ENCODE peak calls at places on chromosomes 6 and 20, in seven cellular contexts. U, G, Z, L, R, N and M are unnamed samples.

GRCh38 chr6:20583447-20583806 is 49.2 kb downstream of the CDKAL1 start:
- DNase-seq in U (no peak), Z (no peak), G (no peak), R (no peak), N (no peak), L (no peak), M (no peak)

GRCh38 chr20:39146394-39146793 is 184.2 kb downstream of the DHX35 start:
- DNase-seq in G (no peak), R (no peak), L (no peak), N (no peak), U (no peak), Z (no peak), M (no peak)

GRCh38 chr6:44067760-44068139 is 59.5 kb downstream of the MRPL14 start:
- DNase-seq in Z (no peak), R (no peak), G (no peak), N (no peak), L (peak; percentile 47), U (no peak), M (no peak)

GRCh38 chr6:94049001-94049400 is 629.6 kb upstream of the EPHA7 start:
- DNase-seq in R (no peak), L (no peak), Z (no peak), U (no peak), G (no peak), N (no peak), M (no peak)

GRCh38 chr20:64155258-64156135 is 8.8 kb upstream of the MYT1 start:
- DNase-seq in R (no peak), G (no peak), N (no peak), L (no peak), Z (no peak), U (no peak), M (no peak)

GRCh38 chr6:37485259-37485658 is 14.4 kb downstream of the CCDC167 start:
- DNase-seq in Z (no peak), G (no peak), L (no peak), U (no peak), R (no peak), N (no peak), M (no peak)

GRCh38 chr6:38814761-38815160 is 99.7 kb downstream of the DNAH8 start:
- DNase-seq in R (no peak), G (no peak), N (no peak), L (no peak), U (no peak), Z (no peak), M (no peak)

GRCh38 chr20:35506179-35506578 is 23.3 kb downstream of the C20orf173 start:
- DNase-seq in U (no peak), R (no peak), N (no peak), Z (no peak), G (no peak), L (no peak), M (no peak)

GRCh38 chr6:150377211-150377781 is 8.5 kb downstream of the IYD start:
- DNase-seq in Z (no peak), N (no peak), U (no peak), R (no peak), G (no peak), L (no peak), M (no peak)

GRCh38 chr20:23028377-23028776 is 6.7 kb upstream of the SSTR4 start:
- DNase-seq in G (no peak), U (no peak), N (no peak), L (no peak), R (no peak), Z (no peak), M (no peak)

GRCh38 chr20:23141016-23141415 is 54.9 kb upstream of the CD93 start:
- DNase-seq in L (no peak), Z (no peak), G (no peak), N (no peak), R (no peak), U (no peak), M (no peak)

GRCh38 chr6:35031611-35032529 is 109.3 kb downstream of the TCP11 start:
- DNase-seq in L (no peak), U (no peak), G (no peak), R (no peak), Z (no peak), N (no peak), M (no peak)

GRCh38 chr6:35044771-35045275 is 96.3 kb downstream of the TCP11 start:
- DNase-seq in Z (peak; percentile 44), L (no peak), R (no peak), N (peak; percentile 27), U (no peak), G (peak; percentile 28), M (no peak)

GRCh38 chr6:35955970-35956369 is 35.1 kb upstream of the SRPK1 start:
- DNase-seq in L (no peak), U (no peak), Z (no peak), R (no peak), N (no peak), G (no peak), M (no peak)

GRCh38 chr6:7953753-7954152 is 43.2 kb upstream of the TXNDC5 start:
- DNase-seq in L (no peak), Z (no peak), G (no peak), N (no peak), R (no peak), U (no peak), M (no peak)

GRCh38 chr6:106556368-106556960 is 72.8 kb downstream of the RTN4IP1 start:
- DNase-seq in N (no peak), L (peak; percentile 47), U (no peak), G (no peak), R (no peak), Z (no peak), M (no peak)

GRCh38 chr20:1896859-1897258 is 1.7 kb downstream of the SIRPA start:
- DNase-seq in L (no peak), R (no peak), N (no peak), Z (no peak), U (no peak), G (no peak), M (no peak)

GRCh38 chr20:1894951-1895673 is at the start of gene SIRPA:
- DNase-seq in G (peak; percentile 58), U (peak; percentile 55), Z (peak; percentile 78), R (peak; percentile 87), N (peak; percentile 49), L (peak; percentile 64), M (peak; percentile 57)

GRCh38 chr20:1893721-1894470 is 1.3 kb upstream of the SIRPA start:
- DNase-seq in G (no peak), N (no peak), U (no peak), Z (peak; percentile 68), L (no peak), R (no peak), M (no peak)

GRCh38 chr20:1895674-1896496 is 678 bp downstream of the SIRPA start:
- DNase-seq in U (no peak), R (no peak), Z (peak; percentile 32), G (no peak), N (no peak), L (no peak), M (no peak)

GRCh38 chr20:1894471-1894950 is 696 bp upstream of the SIRPA start:
- DNase-seq in N (peak; percentile 59), U (peak; percentile 62), Z (peak; percentile 45), L (peak; percentile 59), G (peak; percentile 59), R (peak; percentile 94), M (peak; percentile 60)
- TF ChIP-seq POLR2A in N (peak; percentile 8), U (no peak), Z (no peak), L (peak; percentile 41), G (no peak), R (no peak), M (no peak)

GRCh38 chr20:62303049-62303326 is 191 bp downstream of the ADRM1 start:
- DNase-seq in Z (no peak), L (no peak), R (no peak), N (no peak), U (no peak), G (no peak), M (no peak)

GRCh38 chr20:62301111-62301668 is 1.6 kb upstream of the ADRM1 start:
- DNase-seq in N (no peak), R (no peak), L (no peak), G (no peak), U (no peak), Z (peak; percentile 27), M (no peak)

GRCh38 chr20:62301773-62302340 is 940 bp upstream of the ADRM1 start:
- DNase-seq in R (peak; percentile 97), G (peak; percentile 87), L (peak; percentile 91), U (peak; percentile 93), Z (peak; percentile 92), N (peak; percentile 93), M (peak; percentile 78)

GRCh38 chr20:62303327-62304226 is 780 bp downstream of the ADRM1 start:
- DNase-seq in Z (no peak), L (no peak), U (no peak), G (no peak), N (peak; percentile 23), R (no peak), M (no peak)

GRCh38 chr20:62302341-62303048 is at the start of gene ADRM1:
- DNase-seq in G (peak; percentile 95), R (peak; percentile 98), Z (peak; percentile 93), N (peak; percentile 97), U (peak; percentile 97), L (peak; percentile 94), M (peak; percentile 100)
- TF ChIP-seq POLR2A in G (peak; percentile 57), R (no peak), Z (peak; percentile 60), N (peak; percentile 58), U (no peak), L (peak; percentile 74), M (peak; percentile 65)

GRCh38 chr6:29728173-29728879 is 5.1 kb downstream of the HLA-F start:
- DNase-seq in L (no peak), Z (no peak), R (no peak), G (no peak), U (no peak), N (no peak), M (no peak)
- TF ChIP-seq POLR2A in L (no peak), Z (no peak), R (no peak), G (no peak), U (no peak), N (no peak), M (peak; percentile 78)

GRCh38 chr6:110654096-110654820 is 161.0 kb downstream of the CDK19 start:
- DNase-seq in R (no peak), N (no peak), G (no peak), U (no peak), Z (no peak), L (peak; percentile 25), M (no peak)
- TF ChIP-seq POLR2A in R (no peak), N (no peak), G (no peak), U (no peak), Z (no peak), L (no peak), M (no peak)